ENCODE peak calls at places on chromosomes 13 and 19, in six cellular contexts. F is HEK293T, M is HepG2, B is A549, K is K562, H is GM12878. Q is an unnamed sample.

GRCh38 chr13:64591981-64592380 is 2638.2 kb downstream of the PCDH9 start:
- DNase-seq in F (no peak), M (no peak), B (no peak), K (no peak), H (no peak), Q (peak)

GRCh38 chr19:35508129-35508528 is 5.3 kb downstream of the DMKN start:
- DNase-seq in F (no peak), M (no peak), B (no peak), K (no peak), H (no peak), Q (no peak)

GRCh38 chr19:14168259-14168972 is 32.0 kb upstream of the ASF1B start:
- DNase-seq in F (no peak), M (no peak), B (no peak), K (no peak), H (no peak), Q (no peak)

GRCh38 chr13:28100149-28101121 is at the start of gene FLT3:
- DNase-seq in F (peak), M (no peak), B (peak), K (peak), H (no peak), Q (peak)

GRCh38 chr19:45645631-45646344 is 6.6 kb upstream of the EML2 start:
- DNase-seq in F (peak), M (peak), B (peak), K (peak), H (peak), Q (peak)

GRCh38 chr19:53884256-53884655 is 2.3 kb downstream of the PRKCG start:
- DNase-seq in F (no peak), M (no peak), B (no peak), K (no peak), H (no peak), Q (no peak)

GRCh38 chr13:99477493-99477892 is 23.8 kb upstream of the TM9SF2 start:
- DNase-seq in F (no peak), M (no peak), B (no peak), K (no peak), H (no peak), Q (no peak)

GRCh38 chr13:64158910-64159309 is 2743.3 kb upstream of the PCDH20 start:
- DNase-seq in F (no peak), M (no peak), B (no peak), K (no peak), H (no peak), Q (peak)

GRCh38 chr13:90500569-90500968 is 846.9 kb upstream of the MIR17HG start:
- DNase-seq in F (no peak), M (no peak), B (no peak), K (no peak), H (no peak), Q (no peak)

DNA sequence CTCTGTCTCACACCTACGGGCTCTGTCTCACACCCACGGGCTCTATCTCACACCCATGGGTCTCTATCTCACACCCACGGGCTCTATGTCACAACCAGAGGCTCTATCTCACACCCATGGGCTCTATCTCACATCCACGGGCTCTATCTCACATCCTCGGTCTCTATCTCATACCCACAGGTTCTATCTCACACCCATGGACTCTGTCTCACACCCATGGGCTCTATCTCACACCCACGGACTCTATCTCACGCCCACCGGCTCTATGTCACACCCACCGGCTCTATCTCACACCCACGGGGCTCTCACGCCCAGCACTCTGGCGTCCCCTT is 73.9 kb downstream of the COL4A2 start:
- DNase-seq in F (no peak), M (no peak), B (no peak), K (no peak), H (no peak), Q (no peak)
- TF ChIP-seq BHLHE40 in F (no peak), M (no peak), B (no peak), K (no peak), H (no peak), Q (no peak)

DNA sequence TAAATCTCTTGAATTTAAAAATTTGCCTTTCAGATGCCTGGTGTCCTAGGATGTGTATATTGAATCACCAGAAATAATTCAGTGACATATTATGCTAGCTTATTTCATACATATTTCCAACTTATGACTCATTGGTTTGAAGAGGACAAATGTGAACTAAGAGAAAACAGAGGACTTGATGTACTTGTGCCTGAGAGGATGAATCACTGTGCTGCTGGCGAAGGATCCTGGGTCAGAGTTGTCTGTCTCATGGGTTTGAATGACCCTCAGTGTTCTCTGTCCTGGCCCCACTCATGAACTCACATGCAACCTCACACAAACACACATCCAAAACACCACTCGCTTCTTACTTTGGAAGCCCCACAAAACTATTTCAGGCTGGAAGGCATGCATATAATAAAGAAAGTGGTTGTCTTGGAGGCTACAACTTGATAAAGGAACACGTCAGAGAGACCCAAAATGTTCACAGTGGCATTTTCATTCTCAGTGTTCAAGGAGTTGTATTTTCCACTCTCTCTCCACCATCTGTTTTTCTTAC is 129.0 kb upstream of the SPRY2 start:
- DNase-seq in F (no peak), M (no peak), B (peak), K (no peak), H (no peak), Q (peak)
- TF ChIP-seq BHLHE40 in F (no peak), M (no peak), B (no peak), K (no peak), H (no peak), Q (no peak)

DNA sequence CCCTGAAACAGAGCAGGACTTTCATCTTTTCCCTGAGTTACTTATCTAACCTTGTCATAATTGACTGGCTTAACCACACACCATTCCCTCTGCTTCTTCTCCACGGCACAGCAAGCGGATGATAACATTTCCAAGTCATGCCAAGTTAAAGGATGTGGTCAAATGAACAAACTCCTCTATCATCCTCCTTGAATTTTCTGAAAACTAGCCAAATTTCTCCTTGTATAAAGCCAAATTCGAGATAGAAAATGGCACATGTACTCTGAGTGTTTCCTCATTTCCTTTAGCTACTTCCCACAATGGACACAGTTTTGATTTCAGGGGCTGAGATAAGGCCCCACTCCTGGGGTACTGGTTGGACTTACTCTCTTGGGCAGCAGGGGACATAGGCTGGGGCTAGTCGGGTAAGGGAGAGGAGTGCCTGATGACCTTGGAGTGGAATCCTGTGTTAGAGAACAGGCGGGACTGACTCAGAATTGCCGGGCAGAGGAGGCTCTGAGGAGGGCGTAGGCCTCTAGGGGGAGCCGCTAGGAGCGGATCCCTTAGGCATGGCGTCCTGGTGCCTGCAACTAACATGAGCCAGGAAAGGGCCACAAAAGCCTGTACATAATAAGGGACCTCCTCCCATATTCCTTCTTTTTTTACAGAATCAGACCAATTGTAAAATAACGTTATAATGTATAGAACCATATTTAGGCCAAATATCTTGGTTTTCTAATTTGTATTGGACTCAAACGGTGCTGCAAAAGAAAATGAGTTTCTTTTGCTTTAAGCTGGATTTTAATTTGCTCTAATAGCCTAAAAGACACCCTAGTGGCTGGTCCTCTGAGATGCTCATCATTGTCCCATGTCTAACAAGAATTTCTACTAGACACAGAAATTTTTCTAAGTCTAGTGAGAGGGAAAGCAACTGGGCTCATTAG is 20.4 kb upstream of the TMTC4 start:
- DNase-seq in F (peak), M (peak), B (peak), K (peak), H (no peak), Q (peak)
- TF ChIP-seq BHLHE40 in F (no peak), M (no peak), B (no peak), K (no peak), H (no peak), Q (no peak)

GRCh38 chr19:3479177-3479818 is 1.0 kb downstream of the SMIM24 start:
- DNase-seq in F (peak), M (no peak), B (no peak), K (peak), H (no peak), Q (no peak)
- TF ChIP-seq BHLHE40 in F (no peak), M (no peak), B (no peak), K (no peak), H (no peak), Q (no peak)

DNA sequence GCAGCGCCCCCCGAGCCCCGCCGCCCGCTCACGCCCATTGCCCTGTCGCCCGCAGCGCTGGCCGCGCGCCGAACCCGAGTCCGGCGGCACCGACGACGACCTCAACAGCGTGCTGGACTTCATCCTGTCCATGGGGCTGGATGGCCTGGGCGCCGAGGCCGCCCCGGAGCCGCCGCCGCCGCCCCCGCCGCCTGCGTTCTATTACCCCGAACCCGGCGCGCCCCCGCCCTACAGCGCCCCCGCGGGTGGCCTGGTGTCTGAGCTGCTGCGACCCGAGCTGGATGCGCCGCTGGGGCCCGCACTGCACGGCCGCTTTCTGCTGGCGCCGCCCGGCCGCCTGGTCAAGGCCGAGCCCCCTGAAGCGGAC is 518 bp downstream of the KLF2 start:
- DNase-seq in F (peak), M (no peak), B (no peak), K (peak), H (no peak), Q (no peak)
- TF ChIP-seq BHLHE40 in F (no peak), M (no peak), B (no peak), K (no peak), H (no peak), Q (no peak)

GRCh38 chr13:77544765-77545316 is 9.3 kb downstream of the SCEL start:
- DNase-seq in F (no peak), M (no peak), B (no peak), K (no peak), H (no peak), Q (no peak)

GRCh38 chr13:77548095-77548494 is 12.6 kb downstream of the SCEL start:
- DNase-seq in F (no peak), M (no peak), B (no peak), K (no peak), H (no peak), Q (no peak)

GRCh38 chr13:77544365-77544764 is 8.9 kb downstream of the SCEL start:
- DNase-seq in F (no peak), M (no peak), B (no peak), K (no peak), H (no peak), Q (no peak)

GRCh38 chr13:77545626-77546412 is 10.3 kb downstream of the SCEL start:
- DNase-seq in F (no peak), M (no peak), B (no peak), K (no peak), H (no peak), Q (no peak)

GRCh38 chr13:77543711-77544110 is 8.2 kb downstream of the SCEL start:
- DNase-seq in F (no peak), M (no peak), B (no peak), K (no peak), H (no peak), Q (no peak)
- TF ChIP-seq BHLHE40 in F (no peak), M (no peak), B (no peak), K (no peak), H (no peak), Q (no peak)

GRCh38 chr19:882871-883497 is 10.0 kb downstream of the MED16 start:
- DNase-seq in F (no peak), M (no peak), B (no peak), K (no peak), H (no peak), Q (no peak)

GRCh38 chr19:887072-887471 is 5.9 kb downstream of the MED16 start:
- DNase-seq in F (no peak), M (peak), B (no peak), K (no peak), H (no peak), Q (peak)

GRCh38 chr19:883661-884211 is 9.3 kb downstream of the MED16 start:
- DNase-seq in F (no peak), M (no peak), B (no peak), K (no peak), H (no peak), Q (no peak)

GRCh38 chr19:885536-886224 is 7.3 kb downstream of the MED16 start:
- DNase-seq in F (no peak), M (no peak), B (no peak), K (no peak), H (no peak), Q (no peak)

GRCh38 chr19:884420-885211 is 8.4 kb downstream of the MED16 start:
- DNase-seq in F (no peak), M (no peak), B (no peak), K (no peak), H (no peak), Q (no peak)
- TF ChIP-seq BHLHE40 in F (no peak), M (no peak), B (no peak), K (no peak), H (no peak), Q (no peak)

Q was measured in IMR-90.